ENCODE peak calls at places on chromosomes 2 and 18, in ten cellular contexts. H, O, Z, I, W, F, X, N, P and D are unnamed samples.

GRCh38 chr18:38539871-38540270 is 974.3 kb upstream of the CELF4 start:
- DNase-seq in H (no peak), O (no peak), Z (no peak), I (no peak), W (no peak), F (no peak), X (no peak), N (no peak), P (no peak), D (no peak)

GRCh38 chr2:190679813-190680591 is 31.1 kb downstream of the NAB1 start:
- DNase-seq in H (peak; percentile 23), O (peak; percentile 62), Z (peak; percentile 34), I (peak; percentile 43), W (peak; percentile 75), F (peak; percentile 75), X (no peak), N (peak; percentile 77), P (peak; percentile 46), D (peak; percentile 74)

GRCh38 chr2:205747827-205748386 is 65.6 kb downstream of the NRP2 start:
- DNase-seq in H (no peak), O (no peak), Z (no peak), I (no peak), W (no peak), F (no peak), X (no peak), N (no peak), P (no peak), D (no peak)

GRCh38 chr18:7452331-7452730 is 114.8 kb upstream of the PTPRM start:
- DNase-seq in H (no peak), O (no peak), Z (peak; percentile 37), I (no peak), W (peak; percentile 50), F (no peak), X (no peak), N (peak; percentile 39), P (peak; percentile 68), D (no peak)

GRCh38 chr18:74631242-74632087 is 33.8 kb downstream of the ZNF407 start:
- DNase-seq in H (no peak), O (no peak), Z (peak; percentile 84), I (no peak), W (no peak), F (peak; percentile 31), X (no peak), N (peak; percentile 32), P (no peak), D (no peak)

GRCh38 chr2:128321421-128321775 is 2.7 kb upstream of the HS6ST1 start:
- DNase-seq in H (no peak), O (no peak), Z (no peak), I (no peak), W (no peak), F (no peak), X (no peak), N (no peak), P (no peak), D (peak; percentile 51)

GRCh38 chr2:118134650-118135049 is 46.4 kb downstream of the INSIG2 start:
- DNase-seq in H (no peak), O (no peak), Z (no peak), I (no peak), W (no peak), F (no peak), X (no peak), N (no peak), P (no peak), D (no peak)

GRCh38 chr2:121170577-121170976 is 114.4 kb downstream of the TFCP2L1 start:
- DNase-seq in H (no peak), O (no peak), Z (no peak), I (no peak), W (no peak), F (no peak), X (no peak), N (no peak), P (no peak), D (no peak)

GRCh38 chr18:51193621-51194287 is 3.7 kb downstream of the MEX3C start:
- DNase-seq in H (no peak), O (no peak), Z (peak; percentile 31), I (no peak), W (no peak), F (no peak), X (no peak), N (peak; percentile 31), P (no peak), D (no peak)

GRCh38 chr18:25111382-25112070 is 240.4 kb downstream of the ZNF521 start:
- DNase-seq in H (no peak), O (no peak), Z (no peak), I (no peak), W (no peak), F (no peak), X (no peak), N (no peak), P (no peak), D (peak; percentile 30)

GRCh38 chr2:17918789-17919188 is 40.3 kb downstream of the KCNS3 start:
- DNase-seq in H (no peak), O (no peak), Z (no peak), I (no peak), W (no peak), F (no peak), X (no peak), N (peak; percentile 14), P (no peak), D (no peak)

GRCh38 chr18:48036191-48036590 is 105.7 kb upstream of the SMAD2 start:
- DNase-seq in H (no peak), O (no peak), Z (no peak), I (no peak), W (no peak), F (no peak), X (no peak), N (peak; percentile 22), P (no peak), D (no peak)

GRCh38 chr2:233350708-233351107 is 3.6 kb upstream of the DGKD start:
- DNase-seq in H (no peak), O (no peak), Z (peak; percentile 84), I (peak; percentile 44), W (no peak), F (peak; percentile 44), X (no peak), N (peak; percentile 95), P (peak; percentile 48), D (no peak)

GRCh38 chr2:138421315-138421970 is 80.1 kb upstream of the SPOPL start:
- DNase-seq in H (no peak), O (no peak), Z (peak; percentile 29), I (no peak), W (no peak), F (no peak), X (no peak), N (peak; percentile 88), P (no peak), D (no peak)

GRCh38 chr2:102436284-102436683 is 13.3 kb downstream of the IL18RAP start:
- DNase-seq in H (no peak), O (no peak), Z (peak; percentile 49), I (peak; percentile 27), W (no peak), F (peak; percentile 56), X (no peak), N (no peak), P (no peak), D (no peak)

GRCh38 chr2:157821519-157822131 is 54.5 kb downstream of the ACVR1 start:
- DNase-seq in H (no peak), O (no peak), Z (no peak), I (no peak), W (no peak), F (no peak), X (no peak), N (no peak), P (no peak), D (no peak)

GRCh38 chr2:144554811-144555210 is 34.9 kb upstream of the ZEB2 start:
- DNase-seq in H (no peak), O (no peak), Z (no peak), I (no peak), W (no peak), F (no peak), X (no peak), N (no peak), P (no peak), D (no peak)

GRCh38 chr2:72985136-72985535 is 67.8 kb downstream of the EMX1 start:
- DNase-seq in H (no peak), O (no peak), Z (no peak), I (no peak), W (no peak), F (no peak), X (no peak), N (no peak), P (no peak), D (no peak)

GRCh38 chr2:197304556-197305011 is 6.0 kb downstream of the ANKRD44 start:
- DNase-seq in H (no peak), O (no peak), Z (no peak), I (no peak), W (no peak), F (peak; percentile 68), X (no peak), N (no peak), P (no peak), D (no peak)

GRCh38 chr2:6186332-6187100 is 494.3 kb downstream of the SOX11 start:
- DNase-seq in H (no peak), O (no peak), Z (peak; percentile 8), I (no peak), W (no peak), F (no peak), X (no peak), N (peak; percentile 4), P (no peak), D (no peak)

GRCh38 chr2:166351319-166351718 is 24.4 kb downstream of the SCN9A start:
- DNase-seq in H (no peak), O (no peak), Z (peak; percentile 62), I (no peak), W (no peak), F (no peak), X (no peak), N (no peak), P (no peak), D (no peak)

GRCh38 chr2:222965555-222965954 is 86.4 kb upstream of the KCNE4 start:
- DNase-seq in H (no peak), O (no peak), Z (no peak), I (no peak), W (no peak), F (no peak), X (no peak), N (no peak), P (no peak), D (no peak)

GRCh38 chr2:3222636-3223035 is 155.0 kb downstream of the EIPR1 start:
- DNase-seq in H (peak; percentile 1), O (no peak), Z (no peak), I (peak; percentile 80), W (no peak), F (peak; percentile 77), X (no peak), N (no peak), P (no peak), D (no peak)

GRCh38 chr18:8559612-8560011 is 49.6 kb upstream of the RAB12 start:
- DNase-seq in H (no peak), O (no peak), Z (no peak), I (no peak), W (no peak), F (no peak), X (no peak), N (peak; percentile 36), P (no peak), D (no peak)

GRCh38 chr2:95052301-95052700 is 26.8 kb downstream of the MAL start:
- DNase-seq in H (no peak), O (no peak), Z (no peak), I (no peak), W (no peak), F (no peak), X (no peak), N (peak; percentile 36), P (no peak), D (no peak)

GRCh38 chr2:191321861-191322662 is 76.9 kb downstream of the MYO1B start:
- DNase-seq in H (no peak), O (no peak), Z (peak; percentile 39), I (no peak), W (peak; percentile 54), F (peak; percentile 34), X (no peak), N (peak; percentile 66), P (peak; percentile 45), D (no peak)

GRCh38 chr2:239561448-239562001 is 160.7 kb upstream of the HDAC4 start:
- DNase-seq in H (no peak), O (peak; percentile 66), Z (no peak), I (no peak), W (no peak), F (no peak), X (no peak), N (no peak), P (no peak), D (no peak)

GRCh38 chr18:7064346-7064745 is 53.3 kb downstream of the LAMA1 start:
- DNase-seq in H (no peak), O (no peak), Z (peak; percentile 23), I (no peak), W (no peak), F (no peak), X (no peak), N (peak; percentile 55), P (no peak), D (no peak)